ENCODE peak calls at places on chromosome 20, in seven cellular contexts. One of them, this sample, is unnamed. For H3K4me1, the result is how much of the 10 kb centered on the place peaks cover.

GRCh38 chr20:17566345-17566744 is 3.5 kb upstream of the DSTN start:
- DNase-seq in hepatocyte: no peak
- DNase-seq in H1: no peak
- DNase-seq in HepG2: no peak
- DNase-seq in IMR-90: no peak
- DNase-seq in GM12878: no peak
- DNase-seq in K562: no peak
- DNase-seq in this sample: no peak

GRCh38 chr20:4036351-4036750 is 21.0 kb upstream of the RNF24 start:
- DNase-seq in H1: peak
- DNase-seq in IMR-90: no peak
- DNase-seq in K562: no peak
- DNase-seq in GM12878: no peak
- DNase-seq in HepG2: no peak
- DNase-seq in hepatocyte: no peak
- DNase-seq in this sample: no peak

GRCh38 chr20:58661298-58662141 is 10.4 kb downstream of the STX16 start:
- DNase-seq in H1: peak
- DNase-seq in HepG2: no peak
- DNase-seq in IMR-90: no peak
- DNase-seq in GM12878: no peak
- DNase-seq in hepatocyte: no peak
- DNase-seq in K562: no peak
- DNase-seq in this sample: no peak

GRCh38 chr20:53774487-53775203 is 181.0 kb upstream of the ZNF217 start:
- DNase-seq in GM12878: no peak
- DNase-seq in hepatocyte: no peak
- DNase-seq in HepG2: no peak
- DNase-seq in H1: no peak
- DNase-seq in IMR-90: peak
- DNase-seq in K562: no peak
- DNase-seq in this sample: peak

GRCh38 chr20:38275815-38276550 is 15.4 kb upstream of the KIAA1755 start:
- DNase-seq in HepG2: peak
- DNase-seq in H1: no peak
- DNase-seq in IMR-90: peak
- DNase-seq in K562: no peak
- DNase-seq in hepatocyte: no peak
- DNase-seq in GM12878: no peak
- DNase-seq in this sample: peak

GRCh38 chr20:17594443-17594842 is 24.6 kb downstream of the DSTN start:
- DNase-seq in IMR-90: peak
- DNase-seq in K562: no peak
- DNase-seq in H1: no peak
- DNase-seq in HepG2: no peak
- DNase-seq in hepatocyte: peak
- DNase-seq in GM12878: no peak
- DNase-seq in this sample: peak

GRCh38 chr20:21089421-21089820 is 16.7 kb downstream of the LINC00237 start:
- DNase-seq in hepatocyte: no peak
- DNase-seq in K562: no peak
- DNase-seq in H1: no peak
- DNase-seq in HepG2: peak
- DNase-seq in IMR-90: no peak
- DNase-seq in GM12878: no peak
- DNase-seq in this sample: no peak

GRCh38 chr20:40564997-40565680 is 123.9 kb downstream of the MAFB start:
- DNase-seq in H1: no peak
- DNase-seq in HepG2: no peak
- DNase-seq in IMR-90: peak
- DNase-seq in K562: no peak
- DNase-seq in hepatocyte: peak
- DNase-seq in GM12878: no peak
- DNase-seq in this sample: peak

DNA sequence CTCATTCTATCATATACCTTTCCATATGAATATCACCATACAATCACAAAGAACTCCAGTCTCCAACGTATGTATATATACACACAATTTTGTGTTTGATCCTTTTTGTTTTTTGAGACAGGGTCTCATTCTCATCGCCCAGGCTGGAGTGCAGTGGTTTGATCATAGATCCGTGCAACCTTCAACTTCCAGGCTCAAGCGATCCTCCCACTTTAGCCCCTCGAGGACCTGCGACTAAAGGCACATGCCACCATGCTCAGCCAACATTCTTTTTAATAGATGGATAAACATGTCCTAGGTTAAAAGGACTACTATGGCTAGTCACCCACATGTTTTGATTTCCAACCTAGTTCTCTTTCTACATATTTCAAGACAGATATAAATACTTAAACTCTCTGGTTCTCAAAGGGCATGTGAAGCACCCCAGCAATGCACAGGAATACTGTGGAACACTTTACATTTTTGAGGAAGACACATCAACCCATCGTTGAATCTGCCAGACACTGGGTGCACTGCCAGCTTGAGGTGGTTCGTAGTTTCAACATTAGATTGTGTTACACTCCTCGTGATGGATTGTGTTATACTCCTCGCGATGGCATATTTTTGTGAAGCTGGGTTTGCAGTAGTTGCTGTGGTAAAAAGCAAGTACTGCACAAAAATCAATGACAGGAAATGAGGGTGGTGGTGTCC is 40.4 kb downstream of the CSNK2A1 start:
- DNase-seq in H1: no peak
- DNase-seq in HepG2: no peak
- DNase-seq in GM12878: no peak
- DNase-seq in K562: no peak
- DNase-seq in IMR-90: no peak
- DNase-seq in hepatocyte: no peak
- DNase-seq in this sample: no peak
- H3K4me1 ChIP-seq in H1: under half
- H3K4me1 ChIP-seq in HepG2: under half
- H3K4me1 ChIP-seq in GM12878: under half
- H3K4me1 ChIP-seq in K562: under half
- H3K4me1 ChIP-seq in IMR-90: under half
- H3K4me1 ChIP-seq in hepatocyte: under half
- H3K4me1 ChIP-seq in this sample: under half

GRCh38 chr20:11810316-11811130 is 107.2 kb upstream of the BTBD3 start:
- DNase-seq in GM12878: no peak
- DNase-seq in K562: no peak
- DNase-seq in hepatocyte: no peak
- DNase-seq in IMR-90: peak
- DNase-seq in HepG2: no peak
- DNase-seq in H1: no peak
- DNase-seq in this sample: peak
- H3K4me2 ChIP-seq in GM12878: no peak
- H3K4me2 ChIP-seq in K562: no peak
- H3K4me2 ChIP-seq in hepatocyte: no peak
- H3K4me2 ChIP-seq in IMR-90: peak
- H3K4me2 ChIP-seq in HepG2: no peak
- H3K4me2 ChIP-seq in H1: no peak
- H3K4me2 ChIP-seq in this sample: peak

DNA sequence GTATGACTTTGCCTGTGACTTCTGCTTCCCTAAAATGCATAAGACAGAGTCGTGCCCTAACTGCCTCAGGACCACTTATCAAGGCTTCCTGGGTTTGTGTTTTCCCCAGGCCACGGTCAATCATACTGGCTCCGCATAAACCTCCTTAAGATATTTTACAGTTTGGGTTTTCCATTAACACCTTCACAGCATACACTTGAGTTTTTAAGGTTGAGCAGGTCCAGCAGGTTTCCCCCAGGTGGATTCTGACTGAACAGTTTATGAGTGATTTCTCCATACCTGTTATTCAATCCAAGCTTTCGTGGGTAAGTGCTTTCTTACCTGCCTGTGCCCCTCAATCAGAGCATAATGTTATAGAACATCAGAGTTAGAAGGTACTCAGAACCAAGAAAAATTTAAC is 39.3 kb downstream of the NINL start:
- DNase-seq in hepatocyte: no peak
- DNase-seq in HepG2: no peak
- DNase-seq in K562: no peak
- DNase-seq in IMR-90: no peak
- DNase-seq in GM12878: no peak
- DNase-seq in H1: no peak
- DNase-seq in this sample: no peak
- H3K4me1 ChIP-seq in hepatocyte: half or more
- H3K4me1 ChIP-seq in HepG2: half or more
- H3K4me1 ChIP-seq in K562: under half
- H3K4me1 ChIP-seq in IMR-90: under half
- H3K4me1 ChIP-seq in GM12878: under half
- H3K4me1 ChIP-seq in H1: under half
- H3K4me1 ChIP-seq in this sample: under half

DNA sequence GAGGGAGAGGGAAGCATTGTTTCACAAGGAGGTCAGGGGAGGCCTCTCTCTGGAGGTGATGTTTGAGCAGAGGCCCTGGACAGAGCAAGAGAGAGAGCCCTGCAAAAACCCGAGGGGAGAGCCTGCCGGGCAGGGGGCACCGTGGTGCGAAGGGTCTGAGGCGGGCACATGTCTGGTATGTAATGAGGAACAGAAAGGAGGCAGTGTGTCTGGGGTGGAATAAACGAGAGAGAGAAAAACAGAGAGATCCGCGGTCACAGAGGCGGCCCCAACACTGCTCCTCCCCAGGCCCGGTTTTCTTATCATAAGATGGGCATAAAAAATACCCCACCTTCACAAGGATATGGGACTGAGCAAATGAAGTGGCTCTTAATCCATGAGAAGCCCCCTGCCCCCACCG is 119.2 kb downstream of the PREX1 start:
- DNase-seq in K562: no peak
- DNase-seq in HepG2: no peak
- DNase-seq in hepatocyte: no peak
- DNase-seq in IMR-90: no peak
- DNase-seq in GM12878: no peak
- DNase-seq in H1: no peak
- DNase-seq in this sample: no peak
- H3K4me2 ChIP-seq in K562: no peak
- H3K4me2 ChIP-seq in HepG2: no peak
- H3K4me2 ChIP-seq in hepatocyte: no peak
- H3K4me2 ChIP-seq in IMR-90: no peak
- H3K4me2 ChIP-seq in GM12878: no peak
- H3K4me2 ChIP-seq in H1: no peak
- H3K4me2 ChIP-seq in this sample: no peak

GRCh38 chr20:32536861-32537656 is 48.1 kb downstream of the NOL4L start:
- DNase-seq in H1: no peak
- DNase-seq in K562: peak
- DNase-seq in hepatocyte: peak
- DNase-seq in HepG2: no peak
- DNase-seq in GM12878: no peak
- DNase-seq in IMR-90: no peak
- DNase-seq in this sample: no peak

GRCh38 chr20:32534661-32535240 is 50.4 kb downstream of the NOL4L start:
- DNase-seq in GM12878: no peak
- DNase-seq in H1: no peak
- DNase-seq in hepatocyte: no peak
- DNase-seq in HepG2: no peak
- DNase-seq in K562: no peak
- DNase-seq in IMR-90: no peak
- DNase-seq in this sample: no peak

GRCh38 chr20:32535316-32535952 is 49.7 kb downstream of the NOL4L start:
- DNase-seq in hepatocyte: no peak
- DNase-seq in K562: peak
- DNase-seq in H1: no peak
- DNase-seq in GM12878: no peak
- DNase-seq in HepG2: no peak
- DNase-seq in IMR-90: no peak
- DNase-seq in this sample: no peak

GRCh38 chr20:32537657-32538525 is 47.2 kb downstream of the NOL4L start:
- DNase-seq in GM12878: no peak
- DNase-seq in K562: peak
- DNase-seq in IMR-90: no peak
- DNase-seq in HepG2: no peak
- DNase-seq in hepatocyte: peak
- DNase-seq in H1: no peak
- DNase-seq in this sample: no peak

GRCh38 chr20:32535953-32536823 is 48.9 kb downstream of the NOL4L start:
- DNase-seq in K562: peak
- DNase-seq in GM12878: no peak
- DNase-seq in H1: peak
- DNase-seq in hepatocyte: peak
- DNase-seq in HepG2: peak
- DNase-seq in IMR-90: peak
- DNase-seq in this sample: peak
- H3K4me1 ChIP-seq in K562: half or more
- H3K4me1 ChIP-seq in GM12878: under half
- H3K4me1 ChIP-seq in H1: under half
- H3K4me1 ChIP-seq in hepatocyte: under half
- H3K4me1 ChIP-seq in HepG2: half or more
- H3K4me1 ChIP-seq in IMR-90: under half
- H3K4me1 ChIP-seq in this sample: under half